ENCODE peak calls at places on chromosomes 2 and 18, in four cellular contexts. M is esophagus muscularis mucosa, W is transverse colon, U is stomach. N is an unnamed sample.

GRCh38 chr2:240722796-240723735 is 31.4 kb downstream of the AQP12A start:
- DNase-seq in W (no peak), M (no peak), U (no peak), N (no peak)

GRCh38 chr2:136284226-136285119 is 166.5 kb upstream of the CXCR4 start:
- DNase-seq in U (no peak), M (peak; percentile 19), W (no peak), N (no peak)

GRCh38 chr2:42957109-42958035 is 165.0 kb upstream of the HAAO start:
- DNase-seq in M (no peak), U (no peak), W (no peak), N (no peak)

GRCh38 chr2:74577448-74577847 is 22.9 kb downstream of the DOK1 start:
- DNase-seq in W (no peak), M (no peak), U (no peak), N (no peak)

GRCh38 chr2:75523313-75524275 is 37.1 kb downstream of the EVA1A start:
- DNase-seq in U (no peak), M (no peak), W (no peak), N (no peak)

GRCh38 chr2:98457045-98457696 is 12.5 kb downstream of the INPP4A start:
- DNase-seq in W (no peak), M (no peak), U (no peak), N (no peak)

GRCh38 chr2:66496680-66497420 is 61.9 kb downstream of the MEIS1 start:
- DNase-seq in U (no peak), W (no peak), M (no peak), N (no peak)

GRCh38 chr2:142165790-142166189 is 35.0 kb upstream of the LRP1B start:
- DNase-seq in W (no peak), U (no peak), M (no peak), N (no peak)

GRCh38 chr2:150376627-150377335 is 110.7 kb downstream of the RND3 start:
- DNase-seq in U (no peak), W (no peak), M (no peak), N (no peak)

GRCh38 chr2:60354713-60355112 is 198.7 kb downstream of the BCL11A start:
- DNase-seq in M (no peak), U (no peak), W (no peak), N (peak; percentile 72)

GRCh38 chr2:68371581-68371980 is 6.5 kb downstream of the PLEK start:
- DNase-seq in W (no peak), M (no peak), U (no peak), N (no peak)

GRCh38 chr2:132583666-132584360 is 86.2 kb downstream of the LYPD1 start:
- DNase-seq in M (peak; percentile 85), W (no peak), U (no peak), N (no peak)

GRCh38 chr2:167264380-167264779 is 376.1 kb downstream of the XIRP2 start:
- DNase-seq in U (no peak), M (no peak), W (peak; percentile 36), N (no peak)

GRCh38 chr2:28635251-28635650 is 116.4 kb upstream of the PPP1CB start:
- DNase-seq in U (peak; percentile 71), M (no peak), W (no peak), N (no peak)

GRCh38 chr2:150191349-150191748 is 296.1 kb downstream of the RND3 start:
- DNase-seq in M (no peak), W (no peak), U (no peak), N (no peak)

GRCh38 chr2:172200495-172201085 is 97.9 kb upstream of the DLX2 start:
- DNase-seq in W (no peak), U (no peak), M (no peak), N (no peak)

GRCh38 chr18:67477522-67477921 is 39.0 kb downstream of the DSEL start:
- DNase-seq in W (no peak), U (no peak), M (no peak), N (no peak)

GRCh38 chr18:76450912-76451421 is 44.1 kb downstream of the ZNF516 start:
- DNase-seq in W (peak; percentile 42), M (no peak), U (no peak), N (no peak)

GRCh38 chr2:215878476-215879063 is 134.8 kb downstream of the MREG start:
- DNase-seq in U (no peak), W (no peak), M (no peak), N (no peak)

GRCh38 chr2:30776831-30777652 is 30.2 kb downstream of the CAPN13 start:
- DNase-seq in W (peak; percentile 48), M (peak; percentile 72), U (peak; percentile 42), N (no peak)

GRCh38 chr18:8264861-8265411 is 344.3 kb upstream of the RAB12 start:
- DNase-seq in W (no peak), M (peak; percentile 60), U (no peak), N (peak; percentile 49)

GRCh38 chr2:26516246-26516645 is 38.3 kb upstream of the OTOF start:
- DNase-seq in W (no peak), M (no peak), U (no peak), N (no peak)

GRCh38 chr2:231810905-231811304 is 24.7 kb downstream of the COPS7B start:
- DNase-seq in M (no peak), U (no peak), W (no peak), N (no peak)

GRCh38 chr2:8803658-8804379 is 33.6 kb downstream of the KIDINS220 start:
- DNase-seq in M (no peak), U (peak; percentile 62), W (peak; percentile 55), N (peak; percentile 69)

GRCh38 chr2:1727101-1727771 is 17.1 kb downstream of the PXDN start:
- DNase-seq in U (peak; percentile 14), M (no peak), W (peak; percentile 8), N (no peak)

GRCh38 chr2:108268001-108268400 is 20.7 kb upstream of the SULT1C2 start:
- DNase-seq in W (no peak), U (no peak), M (no peak), N (peak; percentile 13)

GRCh38 chr2:189830510-189830909 is 46.3 kb downstream of the PMS1 start:
- DNase-seq in M (no peak), U (no peak), W (no peak), N (no peak)

GRCh38 chr2:144694456-144694855 is 174.5 kb upstream of the ZEB2 start:
- DNase-seq in M (no peak), U (no peak), W (no peak), N (no peak)

GRCh38 chr2:36912692-36913091 is 53.6 kb downstream of the STRN start:
- DNase-seq in M (no peak), U (no peak), W (no peak), N (no peak)

GRCh38 chr2:211085056-211085680 is 528.8 kb downstream of the CPS1 start:
- DNase-seq in M (no peak), W (no peak), U (no peak), N (no peak)

GRCh38 chr18:59696311-59697235 is 650 bp downstream of the CCBE1 start:
- DNase-seq in M (no peak), U (no peak), W (peak; percentile 10), N (no peak)

GRCh38 chr2:99431587-99432275 is 58.1 kb downstream of the REV1 start:
- DNase-seq in U (no peak), M (no peak), W (no peak), N (no peak)

GRCh38 chr18:9535430-9535972 is 60.2 kb downstream of the RALBP1 start:
- DNase-seq in M (no peak), U (no peak), W (no peak), N (no peak)

GRCh38 chr2:30778611-30779010 is 28.6 kb downstream of the CAPN13 start:
- DNase-seq in W (no peak), U (peak; percentile 13), M (peak; percentile 80), N (no peak)

GRCh38 chr2:218946621-218947020 is 12.8 kb upstream of the CDK5R2 start:
- DNase-seq in M (no peak), U (no peak), W (no peak), N (no peak)

GRCh38 chr2:132374961-132375360 is 41.6 kb upstream of the GPR39 start:
- DNase-seq in W (no peak), U (no peak), M (peak; percentile 81), N (no peak)

GRCh38 chr18:37571266-37571665 is 5.7 kb upstream of the CELF4 start:
- DNase-seq in M (no peak), U (no peak), W (no peak), N (no peak)

GRCh38 chr2:73268831-73269685 is 15.2 kb downstream of the FBXO41 start:
- DNase-seq in W (peak; percentile 81), M (no peak), U (peak; percentile 69), N (peak; percentile 44)
- TF ChIP-seq CTCF in W (no peak), M (no peak), U (no peak), N (no peak)

GRCh38 chr2:64204006-64204632 is 59.9 kb upstream of the PELI1 start:
- DNase-seq in U (no peak), M (no peak), W (peak; percentile 25), N (no peak)

GRCh38 chr2:64202206-64202864 is 58.1 kb upstream of the PELI1 start:
- DNase-seq in W (no peak), U (no peak), M (no peak), N (peak; percentile 39)

GRCh38 chr2:64205415-64205814 is 61.2 kb upstream of the PELI1 start:
- DNase-seq in M (no peak), W (no peak), U (no peak), N (no peak)

GRCh38 chr2:64204716-64205115 is 60.5 kb upstream of the PELI1 start:
- DNase-seq in U (no peak), W (no peak), M (no peak), N (no peak)

GRCh38 chr2:64203131-64204005 is 59.1 kb upstream of the PELI1 start:
- DNase-seq in U (no peak), W (no peak), M (no peak), N (no peak)
- H3K4me3 ChIP-seq in U (peak overlapping the region; percentile 22), W (peak overlapping the region; percentile 22), M (peak overlapping the region; percentile 39), N (no peak overlapping the region)

GRCh38 chr2:62561586-62561985 is 55.6 kb upstream of the TMEM17 start:
- DNase-seq in U (no peak), M (no peak), W (no peak), N (no peak)
- H3K36me3 ChIP-seq in U (no peaks in the 10 kb centered on the region), M (no peaks in the 10 kb centered on the region), W (no peaks in the 10 kb centered on the region), N (no peaks in the 10 kb centered on the region)

GRCh38 chr18:24875286-24875685 is 414.8 kb downstream of the HRH4 start:
- DNase-seq in U (no peak), W (no peak), M (no peak), N (no peak)

GRCh38 chr18:24875761-24876160 is 415.3 kb downstream of the HRH4 start:
- DNase-seq in M (no peak), U (no peak), W (no peak), N (no peak)

GRCh38 chr18:24876266-24876665 is 415.8 kb downstream of the HRH4 start:
- DNase-seq in U (no peak), W (no peak), M (no peak), N (no peak)

DNA sequence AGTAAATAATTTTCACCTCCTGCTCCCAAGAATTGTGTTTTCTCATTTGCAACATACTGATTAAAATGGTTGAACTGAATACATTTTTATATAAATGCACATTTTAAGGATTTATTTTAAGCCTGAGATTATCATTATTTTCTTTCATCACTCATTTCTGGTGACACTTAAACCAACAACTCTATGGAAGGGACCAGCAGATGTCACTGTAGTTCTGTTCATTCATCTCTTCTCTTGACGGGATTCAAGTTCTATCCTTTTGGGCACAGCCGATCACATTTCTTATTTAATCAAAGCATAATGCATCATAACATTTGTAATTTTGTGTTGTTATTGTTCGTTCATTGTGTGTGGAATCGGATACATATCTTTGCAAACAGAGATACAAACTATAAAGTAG is 417.9 kb downstream of the HRH4 start:
- DNase-seq in W (no peak), M (no peak), U (no peak), N (peak; percentile 14)
- TF ChIP-seq CTCF in W (peak; percentile 51), M (peak; percentile 36), U (peak; percentile 29), N (peak; percentile 32)

GRCh38 chr18:74457043-74457742 is at the start of gene DIPK1C:
- DNase-seq in U (no peak), W (no peak), M (no peak), N (no peak)
- H3K4me3 ChIP-seq in U (peak within 1 kb of the TSS; percentile 38), W (peak within 1 kb of the TSS; percentile 55), M (peak within 1 kb of the TSS; percentile 56), N (peak within 1 kb of the TSS; percentile 26)

GRCh38 chr2:10973766-10974165 is 62.0 kb downstream of the KCNF1 start:
- DNase-seq in U (no peak), M (no peak), W (no peak), N (no peak)
- H3K36me3 ChIP-seq in U (no peaks in the 10 kb centered on the region), M (no peaks in the 10 kb centered on the region), W (no peaks in the 10 kb centered on the region), N (no peaks in the 10 kb centered on the region)